ENCODE peak calls at places on chromosomes 11 and 22, in ten cellular contexts. H is stimulated activated CD8-positive, alpha-beta memory T cell treated with anti-CD3 and anti-CD28 coated beads, Interleukin-15, amount 100 ng/mL, for 1 hour; X is RWPE1; D is HEK293T; U is GM12891; G is ACHN; E is KBM-7; A is progenitor cell of endocrine pancreas; N is activated CD4-positive, alpha-beta T cell treated with anti-CD3 and anti-CD28 coated beads for 48 hours; S is mucosa of descending colon. Z is an unnamed sample.

GRCh38 chr11:29018631-29019030 is 910.4 kb downstream of the METTL15 start:
- DNase-seq in E (no peak), H (no peak), A (no peak), S (no peak), N (no peak), G (peak), D (no peak), X (peak), U (no peak), Z (peak)

GRCh38 chr22:27591060-27591459 is 210.5 kb downstream of the MN1 start:
- DNase-seq in X (no peak), D (no peak), G (no peak), A (no peak), U (no peak), H (no peak), S (no peak), N (no peak), E (no peak), Z (no peak)

GRCh38 chr11:3950996-3951662 is 95.7 kb downstream of the STIM1 start:
- DNase-seq in S (no peak), D (peak), A (no peak), H (no peak), G (no peak), X (no peak), E (no peak), U (no peak), N (no peak), Z (peak)

GRCh38 chr11:69209936-69210659 is 54.4 kb downstream of the SMIM38 start:
- DNase-seq in G (no peak), D (no peak), E (no peak), N (peak), X (no peak), U (no peak), S (no peak), A (no peak), H (no peak), Z (no peak)

GRCh38 chr22:20092477-20092854 is 12.4 kb downstream of the DGCR8 start:
- DNase-seq in H (no peak), E (no peak), U (no peak), G (no peak), D (no peak), X (no peak), N (no peak), S (no peak), A (no peak), Z (no peak)

GRCh38 chr11:10669258-10670033 is 24.1 kb downstream of the IRAG1 start:
- DNase-seq in N (no peak), D (peak), U (no peak), E (no peak), H (no peak), S (no peak), G (no peak), A (no peak), X (no peak), Z (no peak)

GRCh38 chr11:59510917-59511589 is at the start of gene OR4D9:
- DNase-seq in U (no peak), H (no peak), A (no peak), X (no peak), D (no peak), S (no peak), G (no peak), E (peak), N (no peak), Z (peak)

GRCh38 chr22:19599626-19600243 is 75.5 kb upstream of the CLDN5 start:
- DNase-seq in N (no peak), A (no peak), E (no peak), S (no peak), X (no peak), H (no peak), D (no peak), U (no peak), G (no peak), Z (no peak)

GRCh38 chr11:78790784-78791183 is 216.1 kb upstream of the NARS2 start:
- DNase-seq in N (no peak), U (no peak), H (no peak), A (no peak), S (no peak), D (no peak), E (no peak), G (no peak), X (no peak), Z (no peak)

GRCh38 chr11:128488471-128488870 is 98.9 kb downstream of the ETS1 start:
- DNase-seq in N (peak), G (no peak), S (no peak), X (peak), U (no peak), D (no peak), E (no peak), H (no peak), A (no peak), Z (no peak)

GRCh38 chr11:73206751-73207280 is 11.3 kb upstream of the P2RY2 start:
- DNase-seq in G (no peak), S (no peak), D (no peak), A (no peak), U (no peak), N (no peak), E (no peak), X (no peak), H (no peak), Z (no peak)

GRCh38 chr11:85307381-85307780 is 319.8 kb downstream of the DLG2 start:
- DNase-seq in H (no peak), U (no peak), N (no peak), X (no peak), D (no peak), E (no peak), A (no peak), G (no peak), S (no peak), Z (no peak)

GRCh38 chr11:94652735-94653284 is 85.6 kb downstream of the PIWIL4 start:
- DNase-seq in E (no peak), X (no peak), S (no peak), G (no peak), H (no peak), D (no peak), U (no peak), A (no peak), N (no peak), Z (no peak)

Z was measured in lung microvascular endothelial cell.